ENCODE peak calls at places on chromosomes 2 and 18, in ten cellular contexts. G is SHP77; N is NCI-H1417 treated with DMSO at 0.1 percent for 48 hours; M is LoVo; H is EL; K is colonic mucosa; B is RKO; C is foreskin melanocyte; W is epithelial cell of esophagus; T is activated CD4-positive, alpha-beta T cell treated with anti-CD3 and anti-CD28 coated beads for 4 hours. E is an unnamed sample.

GRCh38 chr2:219570194-219570923 is 980 bp downstream of the OBSL1 start:
- DNase-seq in G (no peak), N (no peak), M (no peak), H (peak), K (no peak), B (peak), C (no peak), W (peak), T (no peak), E (no peak)

GRCh38 chr2:48905696-48906095 is 150.2 kb upstream of the LHCGR start:
- DNase-seq in G (no peak), N (no peak), M (no peak), H (no peak), K (no peak), B (no peak), C (no peak), W (no peak), T (no peak), E (no peak)

GRCh38 chr2:25078171-25079049 is 36.5 kb downstream of the EFR3B start:
- DNase-seq in G (peak), N (no peak), M (peak), H (peak), K (no peak), B (peak), C (no peak), W (peak), T (no peak), E (peak)

GRCh38 chr2:215624423-215624829 is 188.6 kb upstream of the FN1 start:
- DNase-seq in G (no peak), N (no peak), M (no peak), H (peak), K (no peak), B (no peak), C (peak), W (peak), T (no peak), E (no peak)

GRCh38 chr2:177429688-177430325 is 37.2 kb downstream of the AGPS start:
- DNase-seq in G (no peak), N (no peak), M (no peak), H (peak), K (no peak), B (no peak), C (no peak), W (peak), T (no peak), E (no peak)

GRCh38 chr2:238902285-238902684 is 54.4 kb downstream of the TWIST2 start:
- DNase-seq in G (no peak), N (no peak), M (no peak), H (no peak), K (no peak), B (no peak), C (no peak), W (no peak), T (no peak), E (no peak)

GRCh38 chr2:88170472-88170892 is 336 bp downstream of the THNSL2 start:
- DNase-seq in G (no peak), N (no peak), M (no peak), H (no peak), K (peak), B (peak), C (peak), W (peak), T (no peak), E (no peak)

GRCh38 chr18:58338961-58339722 is 289.7 kb downstream of the ALPK2 start:
- DNase-seq in G (no peak), N (peak), M (no peak), H (peak), K (no peak), B (no peak), C (no peak), W (peak), T (no peak), E (no peak)

GRCh38 chr2:230660294-230661060 is 52.2 kb upstream of the CAB39 start:
- DNase-seq in G (no peak), N (no peak), M (no peak), H (no peak), K (peak), B (no peak), C (no peak), W (no peak), T (peak), E (no peak)

GRCh38 chr18:31241900-31242409 is 76.0 kb upstream of the DSG1 start:
- DNase-seq in G (no peak), N (no peak), M (peak), H (no peak), K (peak), B (peak), C (peak), W (peak), T (no peak), E (no peak)

GRCh38 chr2:228048838-228049490 is 132.5 kb downstream of the SPHKAP start:
- DNase-seq in G (peak), N (peak), M (peak), H (peak), K (peak), B (peak), C (peak), W (peak), T (no peak), E (peak)

GRCh38 chr18:46497129-46497528 is 159.9 kb downstream of the LOXHD1 start:
- DNase-seq in G (no peak), N (no peak), M (peak), H (peak), K (no peak), B (peak), C (no peak), W (peak), T (no peak), E (no peak)

GRCh38 chr18:2223394-2223793 is 347.9 kb downstream of the METTL4 start:
- DNase-seq in G (no peak), N (no peak), M (no peak), H (peak), K (no peak), B (no peak), C (no peak), W (peak), T (no peak), E (no peak)